ENCODE peak calls at places on chromosomes 4 and X, in five cellular contexts. Z is IMR-90, M is tibial artery, R is ascending aorta, P is choroid plexus epithelial cell. A is an unnamed sample.

GRCh38 chrX:107736781-107737531 is 38.6 kb downstream of the TSC22D3 start:
- DNase-seq in Z (no peak), M (peak), R (no peak), P (peak), A (peak)

GRCh38 chrX:68732906-68733493 is 85.5 kb downstream of the STARD8 start:
- DNase-seq in Z (peak), M (peak), R (peak), P (peak), A (peak)

GRCh38 chr4:139853309-139853708 is 187.7 kb downstream of the MGST2 start:
- DNase-seq in Z (no peak), M (no peak), R (no peak), P (no peak), A (no peak)

GRCh38 chr4:27308379-27308778 is 447.7 kb downstream of the STIM2 start:
- DNase-seq in Z (no peak), M (no peak), R (no peak), P (no peak), A (no peak)

GRCh38 chrX:73817381-73818199 is 254.6 kb downstream of the CHIC1 start:
- DNase-seq in Z (no peak), M (no peak), R (no peak), P (no peak), A (no peak)

GRCh38 chrX:121831601-121832000 is 784.2 kb downstream of the GLUD2 start:
- DNase-seq in Z (no peak), M (no peak), R (no peak), P (peak), A (no peak)

GRCh38 chr4:154491731-154492249 is at the start of gene DCHS2:
- DNase-seq in Z (no peak), M (no peak), R (no peak), P (no peak), A (no peak)

GRCh38 chrX:130770615-130771014 is 132.4 kb downstream of the ENOX2 start:
- DNase-seq in Z (peak), M (no peak), R (no peak), P (peak), A (peak)

GRCh38 chrX:137405449-137406140 is 160.3 kb upstream of the ZIC3 start:
- DNase-seq in Z (no peak), M (no peak), R (no peak), P (no peak), A (no peak)

GRCh38 chr4:157043131-157043530 is 32.8 kb upstream of the GLRB start:
- DNase-seq in Z (peak), M (no peak), R (no peak), P (peak), A (peak)

GRCh38 chr4:146134761-146135160 is 40.8 kb upstream of the LSM6 start:
- DNase-seq in Z (no peak), M (no peak), R (no peak), P (no peak), A (peak)

GRCh38 chrX:83469551-83469950 is 38.5 kb upstream of the POU3F4 start:
- DNase-seq in Z (peak), M (no peak), R (no peak), P (peak), A (peak)
- TF ChIP-seq CTCF in Z (peak), M (peak), R (peak), P (no peak), A (peak)

DNA sequence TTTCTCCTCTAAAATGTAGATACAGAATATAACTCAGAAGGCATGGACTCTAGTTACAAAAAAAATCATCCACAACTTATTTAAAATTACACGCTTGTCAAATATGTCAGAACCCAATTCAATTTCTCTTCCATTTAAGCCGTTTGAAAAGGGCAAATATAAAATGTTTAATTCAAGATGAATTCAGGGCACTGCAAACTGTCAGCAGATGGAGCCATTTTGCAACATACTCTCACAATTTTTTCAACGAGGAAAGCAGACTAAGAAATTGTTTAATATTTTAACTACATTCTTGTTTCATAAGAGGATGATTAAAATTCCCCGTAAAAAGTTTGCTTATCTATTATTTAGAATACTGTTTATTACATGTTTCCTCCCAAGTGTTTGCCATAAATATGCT is 321.3 kb upstream of the CPXCR1 start:
- DNase-seq in Z (no peak), M (no peak), R (no peak), P (peak), A (peak)
- TF ChIP-seq CTCF in Z (peak), M (no peak), R (peak), P (peak), A (peak)

DNA sequence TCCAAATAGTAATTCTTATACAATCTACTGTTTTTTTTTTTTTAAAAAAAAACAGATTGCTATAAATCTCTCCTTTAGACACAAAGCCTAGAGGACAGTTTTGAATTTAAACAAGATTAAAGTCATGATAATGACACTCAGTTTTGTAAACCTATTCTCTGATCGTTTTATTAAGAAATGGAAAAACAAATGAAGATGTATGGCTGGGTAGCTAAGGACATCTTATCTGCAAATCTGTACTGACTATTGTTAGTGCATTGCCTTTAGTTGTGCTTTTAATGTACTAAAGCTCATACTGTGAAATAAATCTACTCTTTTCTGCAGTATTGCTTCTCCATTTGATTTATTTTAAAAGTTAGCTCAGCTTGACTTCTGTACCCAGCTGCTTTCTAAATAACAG is 155.0 kb downstream of the UNC5C start:
- DNase-seq in Z (no peak), M (no peak), R (no peak), P (no peak), A (no peak)
- TF ChIP-seq CTCF in Z (no peak), M (no peak), R (no peak), P (no peak), A (no peak)

GRCh38 chr4:2793920-2794706 is 1.2 kb downstream of the SH3BP2 start:
- DNase-seq in Z (no peak), M (peak), R (peak), P (peak), A (peak)
- TF ChIP-seq CTCF in Z (no peak), M (no peak), R (no peak), P (no peak), A (no peak)

DNA sequence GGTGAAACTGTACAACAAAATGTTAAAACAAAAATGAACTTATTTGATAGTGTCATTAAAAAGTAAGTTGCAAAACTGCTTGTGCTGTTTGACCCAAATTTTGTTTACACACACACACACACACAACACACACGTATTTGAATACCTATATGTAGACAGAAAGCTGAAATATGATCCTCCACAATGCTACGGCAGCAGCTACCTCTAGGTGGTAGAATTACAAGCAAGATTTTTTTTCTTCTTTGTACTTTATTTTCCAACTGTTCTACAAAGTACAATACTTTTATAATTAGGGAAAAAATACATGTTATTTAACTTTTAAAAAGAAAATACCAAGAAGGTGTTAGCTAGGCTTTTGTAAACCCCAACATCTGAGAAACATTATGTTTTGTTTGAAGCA is 1.2 kb downstream of the CYTL1 start:
- DNase-seq in Z (peak), M (no peak), R (no peak), P (peak), A (no peak)
- TF ChIP-seq CTCF in Z (peak), M (no peak), R (no peak), P (peak), A (peak)

GRCh38 chr4:8666581-8666980 is 74.0 kb downstream of the CPZ start:
- DNase-seq in Z (no peak), M (no peak), R (no peak), P (no peak), A (no peak)
- TF ChIP-seq CTCF in Z (no peak), M (no peak), R (no peak), P (no peak), A (no peak)

DNA sequence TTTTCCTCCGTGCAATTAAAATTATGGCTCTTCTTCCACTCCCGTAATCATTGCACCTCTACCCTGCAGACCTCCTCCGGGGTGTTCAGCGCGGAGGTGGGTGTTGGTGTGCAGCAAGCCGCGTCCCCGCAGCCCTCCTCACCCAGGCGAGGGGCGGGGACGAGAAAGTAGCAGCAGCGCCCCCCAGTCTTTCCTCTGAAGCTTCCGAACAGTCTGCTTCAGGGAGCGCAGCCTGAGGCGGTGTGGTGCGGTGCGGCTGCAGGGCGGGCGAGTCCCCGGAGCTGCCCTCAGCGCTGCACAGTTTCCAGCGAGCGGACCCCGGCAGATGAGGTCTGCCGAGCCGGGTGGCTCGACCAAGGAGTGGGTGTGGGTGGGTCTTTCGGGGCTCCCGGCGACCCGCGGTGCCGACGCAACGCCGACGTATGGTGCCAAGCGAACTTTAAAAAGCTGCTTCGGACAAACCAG is at the start of gene FRAS1:
- DNase-seq in Z (no peak), M (no peak), R (no peak), P (peak), A (no peak)
- TF ChIP-seq CTCF in Z (no peak), M (no peak), R (no peak), P (no peak), A (no peak)

DNA sequence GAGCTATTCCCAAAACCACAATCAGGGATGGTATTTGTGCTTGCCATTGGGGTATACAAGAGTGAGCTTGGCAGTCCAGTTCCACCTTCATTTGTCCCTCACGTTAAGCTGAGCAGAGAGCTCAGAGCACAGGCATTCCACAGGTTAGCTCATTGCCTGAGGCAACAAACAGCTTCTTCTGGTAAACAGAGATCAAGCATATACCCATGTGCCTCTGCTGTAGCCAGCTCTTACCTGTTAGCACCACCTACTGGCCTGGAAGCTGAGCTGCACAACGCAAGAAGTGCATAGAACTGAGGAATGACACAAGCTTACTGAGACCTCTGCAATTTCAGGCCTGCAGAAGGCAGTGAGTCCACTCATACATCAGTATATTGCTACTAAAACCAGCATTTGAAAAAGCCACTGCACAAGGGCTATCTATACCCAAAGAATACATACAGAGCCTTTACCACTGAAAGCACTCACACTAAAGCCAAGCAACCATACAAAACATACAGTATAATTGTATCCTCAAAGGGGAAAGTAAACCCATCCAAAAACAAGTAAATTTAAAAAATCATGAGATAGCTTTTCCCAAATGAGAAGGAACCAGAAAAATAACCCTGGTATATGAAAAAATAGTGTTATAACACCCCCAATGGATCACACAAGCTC is 258.3 kb upstream of the GABRA2 start:
- DNase-seq in Z (peak), M (no peak), R (no peak), P (peak), A (peak)
- TF ChIP-seq CTCF in Z (peak), M (no peak), R (no peak), P (peak), A (peak)

GRCh38 chr4:82578935-82579334 is 17.1 kb upstream of the TMEM150C start:
- DNase-seq in Z (no peak), M (no peak), R (no peak), P (peak), A (no peak)
- TF ChIP-seq CTCF in Z (no peak), M (no peak), R (no peak), P (peak), A (peak)

A was measured in MCF 10A.